ENCODE peak calls at places on chromosomes 12 and 14, in seven cellular contexts. A is coronary artery, K is HCT116, F is AG04450, W is uterus, N is lung, Z is colonic mucosa. I is an unnamed sample.

GRCh38 chr12:8823565-8824300 is 1.3 kb downstream of the A2ML1 start:
- DNase-seq in A (no peak), K (peak; percentile 6), F (no peak), W (peak; percentile 34), N (peak; percentile 33), Z (no peak), I (no peak)

GRCh38 chr12:88471641-88472040 is 108.6 kb downstream of the KITLG start:
- DNase-seq in A (no peak), K (peak; percentile 45), F (no peak), W (no peak), N (no peak), Z (peak; percentile 22), I (no peak)

GRCh38 chr12:53265783-53266182 is 2.3 kb upstream of the ESPL1 start:
- DNase-seq in A (no peak), K (no peak), F (no peak), W (no peak), N (no peak), Z (no peak), I (no peak)

GRCh38 chr14:47442206-47442605 is 233.2 kb downstream of the MDGA2 start:
- DNase-seq in A (no peak), K (peak; percentile 37), F (no peak), W (no peak), N (no peak), Z (no peak), I (no peak)

GRCh38 chr12:65524666-65525065 is 246.2 kb downstream of the MSRB3 start:
- DNase-seq in A (no peak), K (no peak), F (no peak), W (no peak), N (no peak), Z (no peak), I (no peak)

GRCh38 chr12:25058619-25059018 is 109.7 kb upstream of the BCAT1 start:
- DNase-seq in A (no peak), K (no peak), F (no peak), W (no peak), N (no peak), Z (no peak), I (no peak)

GRCh38 chr12:118302053-118302452 is 70.7 kb downstream of the TAOK3 start:
- DNase-seq in A (no peak), K (no peak), F (no peak), W (no peak), N (peak; percentile 56), Z (no peak), I (peak; percentile 60)

GRCh38 chr12:113359133-113359938 is 949 bp downstream of the PLBD2 start:
- DNase-seq in A (peak; percentile 80), K (no peak), F (no peak), W (peak; percentile 87), N (peak; percentile 39), Z (peak; percentile 52), I (no peak)

GRCh38 chr12:132146772-132147422 is 2.6 kb downstream of the NOC4L start:
- DNase-seq in A (no peak), K (no peak), F (no peak), W (no peak), N (no peak), Z (no peak), I (no peak)

GRCh38 chr12:126358806-126359205 is 1293.6 kb downstream of the AACS start:
- DNase-seq in A (no peak), K (no peak), F (no peak), W (no peak), N (no peak), Z (no peak), I (no peak)

GRCh38 chr12:52946797-52947547 is 1.9 kb upstream of the KRT18 start:
- DNase-seq in A (no peak), K (no peak), F (no peak), W (no peak), N (no peak), Z (no peak), I (no peak)

GRCh38 chr12:94560416-94561221 is 89.7 kb downstream of the TMCC3 start:
- DNase-seq in A (no peak), K (peak; percentile 35), F (no peak), W (no peak), N (no peak), Z (peak; percentile 64), I (peak; percentile 87)

GRCh38 chr12:77995436-77996167 is 164.9 kb downstream of the NAV3 start:
- DNase-seq in A (no peak), K (peak; percentile 60), F (peak; percentile 27), W (no peak), N (no peak), Z (no peak), I (peak; percentile 44)

GRCh38 chr14:32381869-32382268 is 52.8 kb downstream of the AKAP6 start:
- DNase-seq in A (no peak), K (no peak), F (no peak), W (no peak), N (no peak), Z (no peak), I (no peak)

GRCh38 chr12:51891843-51892242 is 3.9 kb downstream of the ANKRD33 start:
- DNase-seq in A (no peak), K (no peak), F (no peak), W (no peak), N (no peak), Z (no peak), I (no peak)

GRCh38 chr14:75371297-75371696 is 56.5 kb upstream of the JDP2 start:
- DNase-seq in A (no peak), K (no peak), F (no peak), W (no peak), N (no peak), Z (no peak), I (no peak)

GRCh38 chr14:73237219-73237785 is at the start of gene PAPLN:
- DNase-seq in A (peak; percentile 71), K (peak; percentile 8), F (no peak), W (no peak), N (no peak), Z (peak; percentile 65), I (no peak)

GRCh38 chr12:94640134-94640928 is 10.0 kb downstream of the TMCC3 start:
- DNase-seq in A (no peak), K (no peak), F (no peak), W (no peak), N (no peak), Z (no peak), I (no peak)

GRCh38 chr14:66043921-66044320 is 442.2 kb upstream of the CCDC196 start:
- DNase-seq in A (no peak), K (no peak), F (no peak), W (no peak), N (no peak), Z (no peak), I (no peak)

GRCh38 chr12:9760699-9761406 is at the start of gene CD69:
- DNase-seq in A (no peak), K (no peak), F (no peak), W (no peak), N (no peak), Z (peak; percentile 49), I (no peak)

GRCh38 chr12:50517456-50518048 is 12.8 kb downstream of the DIP2B start:
- DNase-seq in A (no peak), K (no peak), F (peak; percentile 57), W (no peak), N (no peak), Z (no peak), I (no peak)

GRCh38 chr14:61891251-61891650 is 129.0 kb downstream of the SNAPC1 start:
- DNase-seq in A (no peak), K (no peak), F (no peak), W (no peak), N (no peak), Z (no peak), I (no peak)

GRCh38 chr14:74469548-74470518 is 23.3 kb downstream of the NPC2 start:
- DNase-seq in A (no peak), K (no peak), F (no peak), W (no peak), N (no peak), Z (no peak), I (no peak)

GRCh38 chr12:72271401-72271740 is 799 bp upstream of the TRHDE start:
- DNase-seq in A (no peak), K (no peak), F (no peak), W (peak; percentile 22), N (no peak), Z (peak; percentile 16), I (no peak)

GRCh38 chr14:100032749-100033148 is 32.5 kb upstream of the EVL start:
- DNase-seq in A (no peak), K (no peak), F (no peak), W (no peak), N (no peak), Z (no peak), I (no peak)

GRCh38 chr12:114917307-114917706 is 233.3 kb upstream of the TBX3 start:
- DNase-seq in A (no peak), K (no peak), F (no peak), W (no peak), N (no peak), Z (no peak), I (no peak)

GRCh38 chr12:114916531-114916930 is 232.6 kb upstream of the TBX3 start:
- DNase-seq in A (no peak), K (no peak), F (no peak), W (no peak), N (no peak), Z (no peak), I (no peak)

GRCh38 chr12:114917953-114918352 is 234.0 kb upstream of the TBX3 start:
- DNase-seq in A (no peak), K (no peak), F (no peak), W (no peak), N (no peak), Z (no peak), I (no peak)

GRCh38 chr12:114919479-114919878 is 235.5 kb upstream of the TBX3 start:
- DNase-seq in A (no peak), K (no peak), F (no peak), W (no peak), N (no peak), Z (no peak), I (no peak)

GRCh38 chr12:114918535-114919233 is 234.7 kb upstream of the TBX3 start:
- DNase-seq in A (no peak), K (no peak), F (no peak), W (no peak), N (no peak), Z (no peak), I (no peak)
- H3K27ac ChIP-seq in A (no peak overlapping the region), K (no peak overlapping the region), F (no peak overlapping the region), W (no peak overlapping the region), N (peak overlapping the region; percentile 20), Z (no peak overlapping the region), I (no peak overlapping the region)

GRCh38 chr12:389138-390096 is at the start of gene KDM5A:
- DNase-seq in A (peak; percentile 94), K (peak; percentile 90), F (peak; percentile 90), W (peak; percentile 89), N (peak; percentile 93), Z (peak; percentile 93), I (peak; percentile 36)
- TF ChIP-seq CTCF in A (no peak), K (no peak), F (no peak), W (no peak), N (no peak), Z (no peak), I (no peak)

GRCh38 chr12:121107681-121108080 is 25.0 kb upstream of the P2RX7 start:
- DNase-seq in A (no peak), K (no peak), F (no peak), W (no peak), N (no peak), Z (no peak), I (no peak)
- H3K4me3 ChIP-seq in A (no peak overlapping the region), K (no peak overlapping the region), F (no peak overlapping the region), W (no peak overlapping the region), N (no peak overlapping the region), Z (no peak overlapping the region), I (no peak overlapping the region)

GRCh38 chr14:67050892-67051291 is 138.3 kb upstream of the GARIN2 start:
- DNase-seq in A (no peak), K (no peak), F (no peak), W (no peak), N (no peak), Z (no peak), I (no peak)

GRCh38 chr14:67045440-67045839 is 143.8 kb upstream of the GARIN2 start:
- DNase-seq in A (no peak), K (no peak), F (no peak), W (no peak), N (no peak), Z (no peak), I (no peak)
- H3K27ac ChIP-seq in A (no peak overlapping the region), K (no peak overlapping the region), F (no peak overlapping the region), W (no peak overlapping the region), N (no peak overlapping the region), Z (no peak overlapping the region), I (no peak overlapping the region)